ENCODE peak calls at places on chromosome 17, in six cellular contexts. A is stimulated activated CD4-positive, alpha-beta T cell treated with anti-CD3 and anti-CD28 coated beads, Interleukin-1b, Interleukin-23, amount 100 ng/mL, for 24 hours; X is T-helper 17 cell; L is heart right ventricle; M is NCI-H748 treated with DMSO at 0.1 percent for 48 hours; Z is AML-193. F is an unnamed sample.

GRCh38 chr17:49038544-49038943 is 41.4 kb downstream of the IGF2BP1 start:
- DNase-seq in A (no peak), X (no peak), L (no peak), M (no peak), Z (no peak), F (no peak)

GRCh38 chr17:49494937-49495841 is at the start of gene NGFR:
- DNase-seq in A (peak; percentile 42), X (peak; percentile 53), L (no peak), M (peak; percentile 20), Z (peak; percentile 23), F (peak; percentile 76)

GRCh38 chr17:6666077-6666521 is 14.5 kb downstream of the C17orf100 start:
- DNase-seq in A (no peak), X (no peak), L (peak; percentile 75), M (peak; percentile 51), Z (peak; percentile 22), F (peak; percentile 87)

GRCh38 chr17:14340968-14341412 is 40.1 kb downstream of the HS3ST3B1 start:
- DNase-seq in A (no peak), X (no peak), L (no peak), M (no peak), Z (no peak), F (no peak)

GRCh38 chr17:62778990-62779681 is 29.0 kb downstream of the MARCHF10 start:
- DNase-seq in A (no peak), X (no peak), L (no peak), M (no peak), Z (no peak), F (no peak)

GRCh38 chr17:50205931-50206505 is 4.6 kb upstream of the COL1A1 start:
- DNase-seq in A (no peak), X (no peak), L (no peak), M (no peak), Z (no peak), F (no peak)

GRCh38 chr17:78172284-78173024 is 4.1 kb downstream of the SYNGR2 start:
- DNase-seq in A (no peak), X (no peak), L (peak; percentile 57), M (no peak), Z (no peak), F (no peak)

GRCh38 chr17:17937450-17937849 is 34.8 kb downstream of the TOM1L2 start:
- DNase-seq in A (no peak), X (no peak), L (no peak), M (no peak), Z (no peak), F (no peak)

GRCh38 chr17:64216385-64217248 is 46.4 kb downstream of the TEX2 start:
- DNase-seq in A (no peak), X (no peak), L (peak; percentile 48), M (no peak), Z (no peak), F (peak; percentile 57)

GRCh38 chr17:50956750-50957523 is 90.8 kb upstream of the TOB1 start:
- DNase-seq in A (peak; percentile 33), X (peak; percentile 54), L (peak; percentile 66), M (peak; percentile 49), Z (peak; percentile 56), F (peak; percentile 89)

GRCh38 chr17:35345926-35346771 is 27.3 kb downstream of the SLFN11 start:
- DNase-seq in A (peak; percentile 17), X (peak; percentile 24), L (peak; percentile 87), M (no peak), Z (peak; percentile 97), F (peak; percentile 72)

GRCh38 chr17:77563439-77564102 is 394.9 kb upstream of the TNRC6C start:
- DNase-seq in A (no peak), X (no peak), L (no peak), M (no peak), Z (no peak), F (no peak)

GRCh38 chr17:44247346-44248219 is 20.4 kb downstream of the SLC4A1 start:
- DNase-seq in A (no peak), X (no peak), L (peak; percentile 63), M (no peak), Z (no peak), F (no peak)

GRCh38 chr17:16352303-16352837 is 899 bp downstream of the CENPV start:
- DNase-seq in A (peak; percentile 22), X (no peak), L (no peak), M (peak; percentile 78), Z (no peak), F (peak; percentile 85)

GRCh38 chr17:63185420-63185819 is 219.4 kb downstream of the TANC2 start:
- DNase-seq in A (no peak), X (no peak), L (no peak), M (no peak), Z (no peak), F (no peak)

GRCh38 chr17:1294157-1294717 is 14.8 kb downstream of the TRARG1 start:
- DNase-seq in A (peak; percentile 22), X (peak; percentile 68), L (no peak), M (no peak), Z (no peak), F (no peak)

GRCh38 chr17:81476097-81476496 is 36.5 kb downstream of the ACTG1 start:
- DNase-seq in A (no peak), X (no peak), L (no peak), M (no peak), Z (no peak), F (no peak)

GRCh38 chr17:34248807-34249496 is 6.1 kb upstream of the CCL2 start:
- DNase-seq in A (no peak), X (no peak), L (no peak), M (no peak), Z (peak; percentile 80), F (no peak)

GRCh38 chr17:50580636-50581035 is 20.1 kb downstream of the CACNA1G start:
- DNase-seq in A (no peak), X (no peak), L (no peak), M (no peak), Z (no peak), F (no peak)

GRCh38 chr17:63402808-63403207 is 43.3 kb downstream of the CYB561 start:
- DNase-seq in A (no peak), X (no peak), L (no peak), M (no peak), Z (no peak), F (no peak)

GRCh38 chr17:80732268-80732667 is 187.6 kb downstream of the RPTOR start:
- DNase-seq in A (no peak), X (no peak), L (no peak), M (no peak), Z (no peak), F (no peak)

GRCh38 chr17:50161023-50161910 is 4.5 kb upstream of the SGCA start:
- DNase-seq in A (peak; percentile 93), X (peak; percentile 93), L (peak; percentile 93), M (peak; percentile 82), Z (peak; percentile 87), F (peak; percentile 96)

GRCh38 chr17:59617141-59617757 is 2.4 kb upstream of the CLTC start:
- DNase-seq in A (no peak), X (no peak), L (no peak), M (no peak), Z (no peak), F (no peak)

GRCh38 chr17:50909765-50910661 is 43.9 kb upstream of the TOB1 start:
- DNase-seq in A (peak; percentile 61), X (peak; percentile 70), L (no peak), M (no peak), Z (peak; percentile 85), F (no peak)

GRCh38 chr17:82232876-82233785 is 4.3 kb downstream of the SLC16A3 start:
- DNase-seq in A (no peak), X (no peak), L (no peak), M (no peak), Z (no peak), F (no peak)

GRCh38 chr17:17822189-17822978 is 14.4 kb downstream of the SREBF1 start:
- DNase-seq in A (no peak), X (no peak), L (peak; percentile 61), M (no peak), Z (no peak), F (no peak)

GRCh38 chr17:8012045-8012580 is 9.7 kb downstream of the GUCY2D start:
- DNase-seq in A (no peak), X (no peak), L (no peak), M (no peak), Z (no peak), F (no peak)

GRCh38 chr17:35423761-35424160 is 8.5 kb downstream of the SLFN12 start:
- DNase-seq in A (no peak), X (no peak), L (no peak), M (no peak), Z (no peak), F (no peak)

GRCh38 chr17:6413073-6413472 is 21.8 kb downstream of the AIPL1 start:
- DNase-seq in A (no peak), X (no peak), L (no peak), M (peak; percentile 75), Z (peak; percentile 12), F (peak; percentile 82)

GRCh38 chr17:82022310-82022980 is at the start of gene CENPX:
- DNase-seq in A (no peak), X (no peak), L (no peak), M (no peak), Z (no peak), F (no peak)

F was measured in GM23338.